ENCODE peak calls at places on chromosomes 12 and 14, in seven cellular contexts. One of them, this sample, is unnamed.

GRCh38 chr12:24821691-24822090 is 127.2 kb downstream of the BCAT1 start:
- DNase-seq in HEK293T: no peak
- DNase-seq in NCI-H510A treated with DMSO at 0.1 percent for 48 hours: no peak
- DNase-seq in lung: no peak
- DNase-seq in uterus: no peak
- DNase-seq in HFFc6: peak; percentile 70
- DNase-seq in ACHN: peak; percentile 55
- DNase-seq in this sample: peak; percentile 75

GRCh38 chr14:53523226-53523625 is 370.1 kb upstream of the DDHD1 start:
- DNase-seq in uterus: no peak
- DNase-seq in NCI-H510A treated with DMSO at 0.1 percent for 48 hours: no peak
- DNase-seq in ACHN: no peak
- DNase-seq in lung: no peak
- DNase-seq in HFFc6: no peak
- DNase-seq in HEK293T: no peak
- DNase-seq in this sample: no peak

GRCh38 chr14:54815016-54815415 is 87.6 kb downstream of the GCH1 start:
- DNase-seq in ACHN: peak; percentile 86
- DNase-seq in HFFc6: no peak
- DNase-seq in lung: peak; percentile 48
- DNase-seq in uterus: no peak
- DNase-seq in NCI-H510A treated with DMSO at 0.1 percent for 48 hours: no peak
- DNase-seq in HEK293T: no peak
- DNase-seq in this sample: no peak

GRCh38 chr12:105561981-105562726 is 231.7 kb downstream of the C12orf75 start:
- DNase-seq in HEK293T: peak; percentile 61
- DNase-seq in ACHN: peak; percentile 95
- DNase-seq in lung: peak; percentile 31
- DNase-seq in HFFc6: peak; percentile 66
- DNase-seq in uterus: peak; percentile 76
- DNase-seq in NCI-H510A treated with DMSO at 0.1 percent for 48 hours: peak; percentile 51
- DNase-seq in this sample: peak; percentile 89

GRCh38 chr12:65787056-65787855 is 37.0 kb upstream of the HMGA2 start:
- DNase-seq in HFFc6: no peak
- DNase-seq in NCI-H510A treated with DMSO at 0.1 percent for 48 hours: no peak
- DNase-seq in lung: no peak
- DNase-seq in ACHN: no peak
- DNase-seq in HEK293T: no peak
- DNase-seq in uterus: no peak
- DNase-seq in this sample: no peak

GRCh38 chr12:48978291-48978740 is at the start of gene WNT1:
- DNase-seq in uterus: no peak
- DNase-seq in NCI-H510A treated with DMSO at 0.1 percent for 48 hours: no peak
- DNase-seq in ACHN: no peak
- DNase-seq in HFFc6: no peak
- DNase-seq in lung: no peak
- DNase-seq in HEK293T: no peak
- DNase-seq in this sample: no peak

GRCh38 chr14:61632401-61633195 is 62.7 kb upstream of the HIF1A start:
- DNase-seq in uterus: no peak
- DNase-seq in lung: no peak
- DNase-seq in ACHN: no peak
- DNase-seq in NCI-H510A treated with DMSO at 0.1 percent for 48 hours: no peak
- DNase-seq in HFFc6: no peak
- DNase-seq in HEK293T: no peak
- DNase-seq in this sample: no peak

GRCh38 chr12:3746758-3747157 is 6.2 kb downstream of the CRACR2A start:
- DNase-seq in lung: no peak
- DNase-seq in HFFc6: no peak
- DNase-seq in NCI-H510A treated with DMSO at 0.1 percent for 48 hours: no peak
- DNase-seq in HEK293T: no peak
- DNase-seq in uterus: no peak
- DNase-seq in ACHN: no peak
- DNase-seq in this sample: no peak

GRCh38 chr12:46221255-46222128 is 47.4 kb downstream of the SLC38A1 start:
- DNase-seq in lung: no peak
- DNase-seq in ACHN: no peak
- DNase-seq in uterus: no peak
- DNase-seq in HFFc6: peak; percentile 61
- DNase-seq in HEK293T: no peak
- DNase-seq in NCI-H510A treated with DMSO at 0.1 percent for 48 hours: no peak
- DNase-seq in this sample: peak; percentile 71

GRCh38 chr12:114848661-114849060 is 164.7 kb upstream of the TBX3 start:
- DNase-seq in lung: no peak
- DNase-seq in HEK293T: no peak
- DNase-seq in HFFc6: peak; percentile 35
- DNase-seq in NCI-H510A treated with DMSO at 0.1 percent for 48 hours: no peak
- DNase-seq in uterus: no peak
- DNase-seq in ACHN: no peak
- DNase-seq in this sample: no peak

GRCh38 chr12:1357171-1357570 is 237.2 kb downstream of the FBXL14 start:
- DNase-seq in ACHN: peak; percentile 42
- DNase-seq in HFFc6: peak; percentile 30
- DNase-seq in HEK293T: no peak
- DNase-seq in uterus: no peak
- DNase-seq in lung: no peak
- DNase-seq in NCI-H510A treated with DMSO at 0.1 percent for 48 hours: no peak
- DNase-seq in this sample: peak; percentile 58

GRCh38 chr14:55754471-55754870 is 174.5 kb downstream of the KTN1 start:
- DNase-seq in HEK293T: no peak
- DNase-seq in NCI-H510A treated with DMSO at 0.1 percent for 48 hours: no peak
- DNase-seq in HFFc6: peak; percentile 25
- DNase-seq in ACHN: no peak
- DNase-seq in uterus: no peak
- DNase-seq in lung: no peak
- DNase-seq in this sample: peak; percentile 34

GRCh38 chr12:79388006-79388405 is 302.8 kb downstream of the PAWR start:
- DNase-seq in NCI-H510A treated with DMSO at 0.1 percent for 48 hours: no peak
- DNase-seq in uterus: no peak
- DNase-seq in HFFc6: no peak
- DNase-seq in lung: no peak
- DNase-seq in ACHN: no peak
- DNase-seq in HEK293T: no peak
- DNase-seq in this sample: no peak

GRCh38 chr12:24109381-24110039 is 160.0 kb upstream of the SOX5 start:
- DNase-seq in NCI-H510A treated with DMSO at 0.1 percent for 48 hours: peak; percentile 54
- DNase-seq in lung: no peak
- DNase-seq in HEK293T: peak; percentile 14
- DNase-seq in ACHN: peak; percentile 42
- DNase-seq in uterus: no peak
- DNase-seq in HFFc6: no peak
- DNase-seq in this sample: no peak

GRCh38 chr12:7832059-7832696 is 40.5 kb downstream of the SLC2A14 start:
- DNase-seq in lung: peak; percentile 36
- DNase-seq in ACHN: peak; percentile 82
- DNase-seq in HFFc6: peak; percentile 57
- DNase-seq in uterus: no peak
- DNase-seq in NCI-H510A treated with DMSO at 0.1 percent for 48 hours: no peak
- DNase-seq in HEK293T: peak; percentile 70
- DNase-seq in this sample: peak; percentile 50

GRCh38 chr14:93332032-93332852 is 594 bp downstream of the BTBD7 start:
- DNase-seq in uterus: no peak
- DNase-seq in lung: peak; percentile 52
- DNase-seq in ACHN: peak; percentile 46
- DNase-seq in NCI-H510A treated with DMSO at 0.1 percent for 48 hours: no peak
- DNase-seq in HFFc6: peak; percentile 9
- DNase-seq in HEK293T: peak; percentile 58
- DNase-seq in this sample: peak; percentile 41

GRCh38 chr12:21694660-21695059 is 37.0 kb upstream of the LDHB start:
- DNase-seq in HEK293T: no peak
- DNase-seq in NCI-H510A treated with DMSO at 0.1 percent for 48 hours: no peak
- DNase-seq in uterus: no peak
- DNase-seq in lung: no peak
- DNase-seq in ACHN: no peak
- DNase-seq in HFFc6: no peak
- DNase-seq in this sample: no peak

GRCh38 chr12:95790912-95791849 is 617 bp upstream of the NTN4 start:
- DNase-seq in HFFc6: no peak
- DNase-seq in lung: peak; percentile 41
- DNase-seq in HEK293T: peak; percentile 21
- DNase-seq in NCI-H510A treated with DMSO at 0.1 percent for 48 hours: peak; percentile 11
- DNase-seq in ACHN: peak; percentile 57
- DNase-seq in uterus: no peak
- DNase-seq in this sample: peak; percentile 22

GRCh38 chr14:31173120-31173837 is 34.3 kb downstream of the HECTD1 start:
- DNase-seq in NCI-H510A treated with DMSO at 0.1 percent for 48 hours: no peak
- DNase-seq in HEK293T: no peak
- DNase-seq in ACHN: no peak
- DNase-seq in lung: no peak
- DNase-seq in HFFc6: no peak
- DNase-seq in uterus: no peak
- DNase-seq in this sample: no peak

GRCh38 chr12:14854586-14855163 is 11.3 kb upstream of the ART4 start:
- DNase-seq in HEK293T: peak; percentile 11
- DNase-seq in HFFc6: peak; percentile 27
- DNase-seq in lung: no peak
- DNase-seq in NCI-H510A treated with DMSO at 0.1 percent for 48 hours: no peak
- DNase-seq in ACHN: no peak
- DNase-seq in uterus: no peak
- DNase-seq in this sample: no peak

GRCh38 chr14:77181124-77181602 is 435 bp upstream of the TMEM63C start:
- DNase-seq in lung: no peak
- DNase-seq in NCI-H510A treated with DMSO at 0.1 percent for 48 hours: no peak
- DNase-seq in uterus: no peak
- DNase-seq in HFFc6: no peak
- DNase-seq in ACHN: no peak
- DNase-seq in HEK293T: no peak
- DNase-seq in this sample: peak; percentile 57

GRCh38 chr14:22658951-22659350 is 14.8 kb upstream of the OR6J1 start:
- DNase-seq in HEK293T: no peak
- DNase-seq in uterus: no peak
- DNase-seq in NCI-H510A treated with DMSO at 0.1 percent for 48 hours: no peak
- DNase-seq in ACHN: no peak
- DNase-seq in HFFc6: no peak
- DNase-seq in lung: no peak
- DNase-seq in this sample: no peak

GRCh38 chr14:74127634-74128033 is 42.9 kb downstream of the LIN52 start:
- DNase-seq in uterus: no peak
- DNase-seq in HEK293T: no peak
- DNase-seq in HFFc6: no peak
- DNase-seq in ACHN: no peak
- DNase-seq in lung: no peak
- DNase-seq in NCI-H510A treated with DMSO at 0.1 percent for 48 hours: no peak
- DNase-seq in this sample: no peak